ENCODE peak calls at places on chromosomes 16 and 17, in eight cellular contexts. Z, I, S, G, B, X, M and L are unnamed samples.

GRCh38 chr16:30985401-30986128 is 558 bp downstream of the HSD3B7 start:
- DNase-seq in Z (peak), I (peak), S (peak), G (no peak), B (no peak), X (peak), M (no peak), L (peak)

GRCh38 chr17:74282587-74283370 is 8.7 kb downstream of the DNAI2 start:
- DNase-seq in Z (no peak), I (no peak), S (no peak), G (no peak), B (no peak), X (no peak), M (no peak), L (no peak)

GRCh38 chr16:75591001-75591852 is 25.0 kb downstream of the GABARAPL2 start:
- DNase-seq in Z (peak), I (no peak), S (peak), G (no peak), B (peak), X (peak), M (no peak), L (no peak)

GRCh38 chr16:75534560-75535205 is 1.2 kb downstream of the CHST5 start:
- DNase-seq in Z (no peak), I (no peak), S (no peak), G (no peak), B (no peak), X (no peak), M (no peak), L (no peak)

GRCh38 chr16:79409970-79410369 is 190.6 kb downstream of the MAF start:
- DNase-seq in Z (no peak), I (no peak), S (no peak), G (no peak), B (no peak), X (no peak), M (no peak), L (no peak)

GRCh38 chr16:627458-628239 is 3.1 kb upstream of the WFIKKN1 start:
- DNase-seq in Z (peak), I (no peak), S (peak), G (peak), B (no peak), X (peak), M (no peak), L (peak)

GRCh38 chr16:1351582-1352362 is at the start of the genes GNPTG and TSR3:
- DNase-seq in Z (peak), I (peak), S (peak), G (peak), B (peak), X (peak), M (peak), L (peak)

GRCh38 chr16:86523166-86523740 is 12.9 kb downstream of the FOXF1 start:
- DNase-seq in Z (no peak), I (no peak), S (no peak), G (no peak), B (no peak), X (no peak), M (no peak), L (no peak)

GRCh38 chr16:2969545-2970521 is 685 bp downstream of the PAQR4 start:
- DNase-seq in Z (peak), I (peak), S (peak), G (peak), B (peak), X (no peak), M (no peak), L (peak)

GRCh38 chr17:63487014-63487339 is 10.1 kb downstream of the ACE start:
- DNase-seq in Z (no peak), I (no peak), S (no peak), G (no peak), B (no peak), X (no peak), M (no peak), L (no peak)

GRCh38 chr17:82296511-82297279 is 20.7 kb downstream of the CD7 start:
- DNase-seq in Z (no peak), I (no peak), S (no peak), G (no peak), B (no peak), X (no peak), M (no peak), L (no peak)

GRCh38 chr17:57849163-57849873 is 526 bp downstream of the MRPS23 start:
- DNase-seq in Z (no peak), I (no peak), S (no peak), G (no peak), B (no peak), X (no peak), M (no peak), L (no peak)

GRCh38 chr17:19703106-19703775 is 13.1 kb downstream of the SLC47A2 start:
- DNase-seq in Z (no peak), I (no peak), S (no peak), G (no peak), B (no peak), X (no peak), M (no peak), L (no peak)

GRCh38 chr17:19238167-19238505 is 970 bp downstream of the EPN2 start:
- DNase-seq in Z (peak), I (peak), S (peak), G (peak), B (no peak), X (peak), M (no peak), L (peak)

GRCh38 chr17:52106638-52107261 is 51.8 kb downstream of the CA10 start:
- DNase-seq in Z (peak), I (peak), S (peak), G (peak), B (no peak), X (peak), M (no peak), L (peak)

GRCh38 chr17:49494937-49495841 is at the start of gene NGFR:
- DNase-seq in Z (peak), I (peak), S (no peak), G (no peak), B (peak), X (peak), M (no peak), L (no peak)

DNA sequence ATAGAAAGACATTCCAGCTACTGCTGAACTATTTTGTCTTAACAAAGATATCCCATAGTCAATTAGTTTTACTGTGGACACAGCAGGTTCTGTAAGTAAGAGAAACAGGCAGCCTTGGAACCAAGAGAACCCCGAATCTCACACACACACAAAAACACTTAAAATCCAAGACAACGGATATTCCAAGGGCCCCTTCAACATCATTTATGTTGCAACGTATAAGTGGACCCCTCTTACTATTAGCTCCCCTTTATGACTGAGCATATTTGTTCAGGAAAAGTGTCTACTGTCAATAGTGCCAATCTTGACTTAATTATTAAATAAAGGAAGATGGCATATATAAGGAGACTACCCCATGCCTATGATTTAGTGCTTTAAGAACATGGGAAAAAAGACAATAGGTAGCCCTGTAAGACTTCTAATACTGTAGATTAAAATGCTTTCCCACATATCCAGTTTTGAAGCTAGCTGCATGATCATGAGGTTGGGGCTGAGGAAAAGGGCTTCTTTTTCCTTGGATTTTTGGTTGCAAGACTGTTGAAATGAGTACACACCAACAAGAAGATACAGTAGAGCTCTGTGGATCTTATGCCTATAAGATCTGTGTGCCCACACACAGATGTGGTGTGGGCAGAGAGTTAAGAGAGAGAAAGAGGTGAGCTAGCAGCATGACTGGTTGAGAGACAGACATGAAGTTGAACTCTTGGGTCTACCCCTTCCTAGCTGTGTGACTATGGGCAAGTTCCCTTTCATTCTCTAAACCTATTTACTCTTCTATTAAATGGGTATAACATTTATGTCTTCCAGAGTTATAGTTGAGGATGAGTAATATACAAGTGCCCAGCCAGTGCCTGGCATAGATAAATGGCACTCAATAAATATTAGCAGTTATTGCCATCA is 3.0 kb downstream of the MMD start:
- DNase-seq in Z (no peak), I (no peak), S (no peak), G (no peak), B (no peak), X (no peak), M (no peak), L (no peak)
- TF ChIP-seq POLR2A in Z (no peak), I (no peak), S (no peak), G (no peak), B (no peak), X (no peak), M (no peak), L (no peak)

DNA sequence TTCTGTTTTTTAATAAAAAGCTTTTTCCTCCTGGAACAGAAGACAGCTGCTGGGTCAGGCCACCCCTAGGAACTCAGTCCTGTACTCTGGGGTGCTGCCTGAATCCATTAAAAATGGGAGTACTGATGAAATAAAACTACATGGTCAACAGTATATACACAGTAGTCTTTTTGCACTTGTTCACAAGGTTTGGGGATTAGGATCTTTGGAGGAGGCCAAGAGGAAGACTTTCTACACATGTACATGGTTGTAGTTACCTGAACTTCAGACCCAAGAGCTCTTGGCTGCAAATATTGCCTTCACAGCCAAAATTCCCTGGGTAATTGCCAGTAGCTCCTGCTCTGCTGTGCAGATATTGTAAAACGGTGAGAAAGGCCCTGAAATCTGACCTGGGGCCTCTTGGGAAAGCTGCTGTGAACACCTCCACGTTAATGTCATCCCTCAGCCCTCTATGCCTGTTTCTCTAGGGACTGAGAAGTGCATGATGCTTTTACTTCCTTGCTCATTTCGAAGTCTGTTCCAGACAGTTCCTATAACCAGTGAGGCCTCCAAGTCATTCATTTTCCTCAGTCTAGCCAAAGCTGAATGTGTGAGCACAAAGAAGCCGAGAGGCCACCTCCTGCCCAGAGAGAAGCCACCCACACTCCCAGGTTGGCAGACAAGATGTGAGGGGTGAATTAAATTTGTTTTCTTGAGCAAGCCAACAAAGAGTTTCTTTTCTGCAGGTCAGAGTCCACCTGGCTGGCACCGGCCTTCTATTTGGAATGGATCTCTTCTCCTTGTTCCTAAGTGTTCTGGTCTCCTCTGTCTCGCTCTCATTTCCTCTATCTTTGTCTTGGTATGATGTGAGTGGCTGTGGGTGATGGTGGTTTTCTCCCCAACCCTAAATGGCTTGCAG is 15.9 kb downstream of the ANKRD40 start:
- DNase-seq in Z (peak), I (no peak), S (no peak), G (no peak), B (no peak), X (no peak), M (no peak), L (peak)
- TF ChIP-seq POLR2A in Z (no peak), I (no peak), S (no peak), G (no peak), B (no peak), X (no peak), M (no peak), L (no peak)

GRCh38 chr17:5618511-5618910 is 34.2 kb upstream of the NLRP1 start:
- DNase-seq in Z (no peak), I (no peak), S (no peak), G (no peak), B (no peak), X (no peak), M (no peak), L (no peak)

GRCh38 chr17:5615476-5615875 is 31.2 kb upstream of the NLRP1 start:
- DNase-seq in Z (no peak), I (no peak), S (no peak), G (no peak), B (no peak), X (no peak), M (no peak), L (no peak)

DNA sequence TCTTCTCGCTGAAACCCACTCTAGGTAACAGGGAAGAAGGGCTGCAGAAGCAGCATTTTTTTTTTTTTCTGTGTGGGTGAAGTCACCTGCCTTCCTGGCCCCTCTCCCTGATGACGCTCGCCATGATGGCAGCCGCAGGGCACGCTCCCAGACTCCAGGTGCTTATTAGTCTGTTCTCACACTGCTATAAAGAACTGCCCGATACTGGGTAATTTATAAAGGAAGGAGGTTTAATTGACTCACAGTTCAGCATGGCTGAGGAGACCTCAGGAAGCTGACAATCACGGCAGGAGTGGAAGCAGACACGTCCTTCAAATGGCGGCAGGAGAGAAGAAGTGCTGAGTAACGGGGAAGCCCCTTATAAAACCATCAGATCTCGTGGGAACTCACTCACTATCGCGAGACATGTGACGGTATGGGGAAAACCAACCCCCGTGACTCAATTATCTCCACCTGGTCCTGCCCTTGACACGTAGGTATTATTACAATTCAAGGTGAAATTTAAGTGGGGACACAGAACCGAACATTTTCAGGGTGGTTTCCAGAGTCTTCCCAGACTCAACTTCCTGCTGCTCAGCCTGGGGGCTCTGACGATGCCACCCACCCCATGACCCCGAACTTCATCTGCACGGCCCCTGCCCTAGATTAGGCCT is 34.9 kb upstream of the NLRP1 start:
- DNase-seq in Z (no peak), I (no peak), S (no peak), G (peak), B (no peak), X (no peak), M (no peak), L (no peak)
- TF ChIP-seq POLR2A in Z (no peak), I (no peak), S (no peak), G (peak), B (no peak), X (no peak), M (no peak), L (no peak)

DNA sequence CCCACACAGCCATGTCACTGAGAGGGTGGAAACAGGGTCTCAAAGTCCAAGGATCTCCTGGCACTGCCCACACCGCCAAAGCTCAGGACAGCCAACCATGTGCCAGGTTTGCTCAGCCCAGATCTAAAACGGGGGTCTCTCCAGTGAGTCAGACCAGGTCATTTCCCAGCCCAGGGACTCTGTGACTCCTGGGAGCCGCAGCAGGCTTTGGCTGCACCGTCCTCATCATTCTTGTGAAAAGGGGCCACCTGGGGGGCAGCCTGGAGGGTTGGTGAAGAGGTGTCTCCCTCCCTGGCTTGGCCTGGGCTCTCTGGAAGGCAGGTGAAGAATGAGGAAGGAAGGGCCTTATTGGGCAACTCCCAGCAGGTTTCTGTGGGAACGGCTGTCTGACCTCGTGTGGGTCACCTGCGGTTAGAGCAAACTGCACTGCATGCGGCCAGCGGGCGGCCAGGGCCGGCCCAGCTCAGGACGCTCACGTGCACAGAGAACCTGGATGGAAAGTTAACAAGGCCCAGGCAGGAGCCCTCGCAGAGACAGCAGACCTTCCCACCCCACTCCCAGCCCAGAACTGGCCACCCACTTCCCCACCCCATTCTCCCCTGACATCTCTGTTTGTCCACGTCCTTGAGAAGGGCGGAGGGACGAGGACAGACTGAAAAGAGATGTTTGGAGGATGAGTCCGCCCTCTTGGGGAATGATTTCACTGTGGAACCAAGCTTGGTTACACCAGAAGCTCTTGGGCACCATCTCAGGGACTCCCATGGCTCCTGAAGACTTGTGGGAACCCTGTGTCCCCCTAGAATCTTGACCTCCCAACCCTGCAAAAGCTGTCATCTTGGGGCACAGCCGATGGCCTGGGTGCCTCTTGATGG is 25.6 kb upstream of the LITAF start:
- DNase-seq in Z (peak), I (no peak), S (no peak), G (no peak), B (no peak), X (no peak), M (no peak), L (peak)
- TF ChIP-seq POLR2A in Z (no peak), I (no peak), S (no peak), G (no peak), B (no peak), X (no peak), M (no peak), L (no peak)

DNA sequence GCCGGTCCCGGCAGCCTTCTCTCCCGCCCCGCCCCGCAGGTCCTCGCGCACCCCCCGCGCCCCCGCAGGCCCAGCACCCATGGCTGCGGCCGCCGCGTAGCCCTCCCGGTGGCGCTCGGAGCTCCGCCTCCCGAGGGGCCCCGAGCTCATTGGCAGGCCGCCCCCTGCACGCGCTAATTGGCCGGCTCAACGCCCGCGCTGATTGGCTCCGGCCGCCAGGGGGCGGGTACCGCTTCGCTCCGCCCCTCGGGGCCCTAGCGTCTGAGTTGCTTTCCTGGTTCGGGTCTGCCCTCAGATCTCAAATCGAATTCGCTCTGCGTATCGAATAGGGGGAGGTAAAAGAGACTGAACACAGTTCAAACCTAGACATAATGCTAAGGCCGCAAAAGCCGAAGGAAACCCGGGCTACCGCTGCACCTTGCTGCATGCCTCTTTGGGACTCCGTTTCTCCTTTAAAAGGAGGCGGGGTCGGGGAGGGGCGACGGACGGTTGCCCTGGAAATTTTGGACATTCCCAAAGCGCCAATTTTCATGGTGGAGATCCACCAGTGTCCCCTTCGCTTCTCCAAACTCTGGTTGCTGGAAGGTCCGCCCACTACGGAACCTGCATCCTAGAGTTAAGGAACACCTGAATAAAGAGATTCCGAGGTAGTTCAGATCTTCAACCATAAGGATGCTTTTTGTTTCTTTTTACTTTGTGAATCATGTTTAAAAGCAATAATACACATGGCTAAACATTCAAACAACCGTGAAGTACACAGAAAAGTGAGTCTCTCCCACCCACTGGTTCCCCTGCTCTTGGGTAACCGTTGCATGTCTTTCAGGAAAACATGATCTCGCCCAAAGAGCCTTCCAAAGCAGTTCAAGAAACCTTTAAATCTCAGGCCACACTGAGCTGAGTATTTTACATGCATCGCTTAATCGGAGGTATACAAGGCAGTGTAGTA is at the start of gene DEXI:
- DNase-seq in Z (peak), I (peak), S (peak), G (peak), B (peak), X (peak), M (peak), L (peak)
- TF ChIP-seq POLR2A in Z (no peak), I (peak), S (no peak), G (peak), B (no peak), X (peak), M (no peak), L (no peak)

DNA sequence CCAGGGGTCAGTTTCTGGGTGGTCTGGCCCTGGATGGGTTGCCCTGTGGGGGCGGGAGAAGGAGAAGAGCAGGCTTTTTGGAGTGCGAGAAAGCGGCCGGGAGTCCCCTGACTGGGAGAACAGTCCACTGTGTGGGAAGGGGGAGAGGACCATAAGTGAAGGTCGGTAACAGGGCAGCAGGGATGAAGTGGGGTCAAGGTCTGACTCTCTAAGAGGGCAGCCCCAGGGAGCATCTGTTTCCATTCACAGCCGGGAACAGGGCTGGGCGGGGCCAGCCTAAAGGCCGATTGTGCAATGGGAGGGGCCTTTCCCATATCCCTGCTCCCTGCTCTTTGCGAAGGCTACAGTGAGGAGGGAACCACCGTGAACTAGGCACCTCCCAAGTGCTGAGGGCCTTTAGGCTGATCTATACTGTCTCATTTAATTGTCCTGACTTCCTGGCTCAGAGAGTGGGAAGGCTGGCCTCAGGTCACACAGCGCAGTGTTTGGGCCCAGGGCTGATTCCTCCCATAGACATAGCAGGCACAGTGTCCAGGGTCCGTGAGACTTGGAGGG is 10.4 kb upstream of the WFDC1 start:
- DNase-seq in Z (peak), I (no peak), S (peak), G (no peak), B (no peak), X (peak), M (no peak), L (peak)
- TF ChIP-seq POLR2A in Z (no peak), I (no peak), S (no peak), G (no peak), B (no peak), X (no peak), M (no peak), L (no peak)